ENCODE peak calls at places on chromosome 11, in five cellular contexts. J is tibial nerve, D is neural progenitor cell, R is A549, F is neural crest cell. C is an unnamed sample.

GRCh38 chr11:111631666-111632039 is 29.4 kb downstream of the SIK2 start:
- DNase-seq in J (no peak), D (no peak), R (no peak), F (no peak), C (no peak)

GRCh38 chr11:61727401-61727811 is 25.0 kb upstream of the MYRF start:
- DNase-seq in J (no peak), D (no peak), R (no peak), F (no peak), C (no peak)

GRCh38 chr11:94884322-94884721 is 89.0 kb downstream of the CWC15 start:
- DNase-seq in J (no peak), D (no peak), R (no peak), F (no peak), C (no peak)

GRCh38 chr11:1126935-1127663 is 30.7 kb upstream of the MUC5AC start:
- DNase-seq in J (no peak), D (no peak), R (no peak), F (no peak), C (no peak)

GRCh38 chr11:119584193-119585037 is 144.6 kb downstream of the NECTIN1 start:
- DNase-seq in J (no peak), D (peak; percentile 95), R (peak; percentile 28), F (peak; percentile 58), C (no peak)

GRCh38 chr11:64173616-64174355 is 7.9 kb upstream of the MACROD1 start:
- DNase-seq in J (no peak), D (no peak), R (no peak), F (no peak), C (no peak)

GRCh38 chr11:134537296-134537695 is 125.3 kb upstream of the B3GAT1 start:
- DNase-seq in J (no peak), D (no peak), R (no peak), F (no peak), C (no peak)

GRCh38 chr11:65872555-65873279 is at the start of gene EFEMP2:
- DNase-seq in J (no peak), D (peak; percentile 57), R (no peak), F (no peak), C (no peak)

GRCh38 chr11:112697779-112698178 is 263.4 kb upstream of the NCAM1 start:
- DNase-seq in J (no peak), D (no peak), R (no peak), F (no peak), C (no peak)

GRCh38 chr11:109629734-109630133 is 207.7 kb downstream of the C11orf87 start:
- DNase-seq in J (no peak), D (no peak), R (no peak), F (no peak), C (no peak)

GRCh38 chr11:26493616-26494015 is 78.4 kb downstream of the MUC15 start:
- DNase-seq in J (no peak), D (peak; percentile 34), R (no peak), F (no peak), C (no peak)

GRCh38 chr11:20131744-20132666 is 28.3 kb downstream of the DBX1 start:
- DNase-seq in J (no peak), D (peak; percentile 74), R (peak; percentile 74), F (peak; percentile 67), C (peak; percentile 18)

DNA sequence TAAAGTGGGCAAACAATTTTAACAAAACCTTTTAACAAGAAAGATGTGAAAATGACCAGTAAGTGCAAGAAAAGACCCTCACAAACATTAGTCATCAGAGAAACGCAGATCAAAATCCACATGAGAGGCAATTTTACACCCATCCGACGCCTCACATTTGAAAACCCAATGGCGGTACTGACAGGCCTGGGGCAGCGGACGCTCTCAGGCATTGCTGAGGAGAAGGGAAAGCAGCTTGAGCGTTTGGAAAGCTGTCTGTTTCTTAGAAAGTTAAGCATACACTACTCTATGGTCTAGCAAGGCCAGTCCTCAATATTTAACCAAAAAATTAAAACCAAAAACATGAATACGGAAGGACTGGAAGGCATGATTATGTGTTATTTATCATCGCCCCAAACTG is 2.0 kb upstream of the KRTAP5-8 start:
- DNase-seq in J (no peak), D (no peak), R (no peak), F (no peak), C (no peak)
- TF ChIP-seq CTCF in J (no peak), D (no peak), R (no peak), F (no peak), C (no peak)

GRCh38 chr11:103202048-103202651 is 92.9 kb downstream of the DYNC2H1 start:
- DNase-seq in J (no peak), D (peak; percentile 29), R (peak; percentile 7), F (no peak), C (no peak)
- TF ChIP-seq CTCF in J (no peak), D (peak; percentile 70), R (peak; percentile 56), F (peak; percentile 75), C (peak; percentile 67)

DNA sequence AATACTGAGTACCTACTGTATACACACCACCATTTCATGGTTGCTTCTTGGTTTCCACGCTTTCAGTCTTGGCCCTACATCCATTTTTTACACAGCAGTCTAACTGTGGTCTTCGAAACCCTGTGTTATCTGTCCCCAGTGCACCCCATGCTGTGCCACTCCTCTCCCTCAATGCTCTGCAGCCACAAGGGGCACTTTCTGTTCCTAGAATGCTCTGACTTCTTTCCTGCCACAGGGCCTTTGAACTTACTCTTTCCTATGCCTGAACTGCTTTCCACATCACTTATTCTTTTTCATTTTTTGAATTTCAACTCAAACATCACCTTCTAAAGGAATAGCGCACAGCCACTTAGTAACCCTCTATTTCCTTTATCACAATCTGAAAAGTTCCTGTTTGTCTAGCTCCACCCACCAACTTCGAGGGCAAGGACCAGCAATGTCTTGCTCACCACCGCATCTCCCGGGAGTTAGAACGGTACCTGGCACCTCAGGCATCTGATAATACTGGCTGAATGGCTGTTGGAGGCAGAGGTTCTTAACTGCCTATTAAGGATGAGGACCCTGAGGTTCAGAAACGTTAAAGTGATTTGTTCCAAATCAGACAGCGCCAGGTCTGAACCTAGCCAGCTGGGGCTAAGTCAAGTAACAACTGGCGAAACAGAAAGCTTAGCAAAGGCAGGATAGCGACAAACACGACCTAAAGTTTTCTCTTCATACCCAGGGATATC is 568 bp downstream of the ALG8 start:
- DNase-seq in J (no peak), D (peak; percentile 12), R (peak; percentile 31), F (no peak), C (peak; percentile 64)
- TF ChIP-seq CTCF in J (no peak), D (no peak), R (no peak), F (peak; percentile 12), C (peak; percentile 61)

GRCh38 chr11:30585067-30585891 is 874 bp downstream of the MPPED2 start:
- DNase-seq in J (no peak), D (peak; percentile 63), R (peak; percentile 3), F (peak; percentile 50), C (no peak)

GRCh38 chr11:30583505-30584280 is 2.5 kb downstream of the MPPED2 start:
- DNase-seq in J (no peak), D (peak; percentile 59), R (no peak), F (no peak), C (no peak)

GRCh38 chr11:30581646-30582045 is 4.5 kb downstream of the MPPED2 start:
- DNase-seq in J (no peak), D (no peak), R (no peak), F (no peak), C (no peak)

GRCh38 chr11:30585892-30586250 is 282 bp downstream of the MPPED2 start:
- DNase-seq in J (no peak), D (peak; percentile 84), R (no peak), F (no peak), C (no peak)

GRCh38 chr11:30586251-30587144 is at the start of gene MPPED2:
- DNase-seq in J (no peak), D (peak; percentile 87), R (peak; percentile 49), F (peak; percentile 71), C (no peak)
- TF ChIP-seq CTCF in J (peak; percentile 19), D (peak; percentile 55), R (peak; percentile 8), F (peak; percentile 67), C (no peak)

DNA sequence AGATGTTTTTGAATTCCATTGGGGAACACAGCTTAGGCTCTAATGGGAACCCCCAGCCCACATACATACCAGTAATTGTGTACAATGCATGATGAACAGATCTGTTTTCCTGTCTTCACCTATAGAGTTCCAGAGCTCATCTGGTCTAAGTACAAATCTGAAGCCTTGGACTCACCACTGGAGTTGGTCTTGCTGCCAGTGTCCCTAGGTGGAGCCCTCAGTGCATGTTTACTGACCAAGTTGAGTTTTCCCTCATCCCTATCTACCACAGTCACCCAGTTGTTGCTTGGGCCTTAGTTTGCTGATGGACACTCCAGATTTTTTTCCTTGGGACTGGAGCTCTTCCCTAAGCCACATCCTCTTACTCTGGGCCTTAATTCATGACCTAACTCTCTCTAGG is 159.2 kb upstream of the DDI1 start:
- DNase-seq in J (no peak), D (no peak), R (no peak), F (no peak), C (no peak)
- TF ChIP-seq CTCF in J (no peak), D (no peak), R (no peak), F (no peak), C (no peak)